ENCODE peak calls at places on chromosome 13, in six cellular contexts. H is progenitor cell of endocrine pancreas; N is psoas muscle; K is CD8-positive, alpha-beta T cell; J is uterus; X is gastrocnemius medialis. L is an unnamed sample.

GRCh38 chr13:107441279-107441678 is 774.1 kb downstream of the LIG4 start:
- DNase-seq in J (no peak), K (no peak), H (no peak), X (no peak), N (no peak), L (no peak)

GRCh38 chr13:106155411-106155810 is 380.1 kb downstream of the EFNB2 start:
- DNase-seq in K (no peak), H (no peak), N (no peak), J (no peak), X (no peak), L (no peak)

GRCh38 chr13:98267080-98267912 is 90.2 kb upstream of the RNF113B start:
- DNase-seq in J (no peak), X (no peak), N (no peak), K (no peak), H (no peak), L (peak)

GRCh38 chr13:99256709-99257108 is 1.5 kb downstream of the GPR18 start:
- DNase-seq in N (no peak), K (no peak), X (no peak), J (no peak), H (no peak), L (no peak)

GRCh38 chr13:85080726-85081125 is 718.5 kb downstream of the SLITRK6 start:
- DNase-seq in J (no peak), H (no peak), N (no peak), K (no peak), X (no peak), L (no peak)

GRCh38 chr13:113029487-113030258 is 60.7 kb downstream of the MCF2L start:
- DNase-seq in H (peak), K (peak), N (no peak), J (no peak), X (no peak), L (peak)

GRCh38 chr13:48258002-48258401 is 25.0 kb downstream of the ITM2B start:
- DNase-seq in K (no peak), H (no peak), N (no peak), X (no peak), J (no peak), L (no peak)

GRCh38 chr13:87274209-87274819 is 396.9 kb upstream of the SLITRK5 start:
- DNase-seq in N (no peak), H (peak), X (no peak), J (no peak), K (no peak), L (peak)

GRCh38 chr13:97911311-97912138 is 42.0 kb upstream of the IPO5 start:
- DNase-seq in K (no peak), N (no peak), X (no peak), H (no peak), J (no peak), L (peak)

GRCh38 chr13:32284927-32285632 is 30.1 kb downstream of the ZAR1L start:
- DNase-seq in H (no peak), J (peak), K (no peak), X (no peak), N (no peak), L (no peak)

GRCh38 chr13:112760440-112760839 is 70.6 kb downstream of the ATP11A start:
- DNase-seq in K (no peak), N (no peak), X (no peak), J (no peak), H (no peak), L (no peak)

GRCh38 chr13:93388701-93389100 is 162.1 kb downstream of the GPC6 start:
- DNase-seq in K (no peak), H (no peak), J (no peak), X (no peak), N (no peak), L (no peak)

GRCh38 chr13:33723365-33723764 is 94.6 kb upstream of the RFC3 start:
- DNase-seq in K (no peak), X (no peak), J (no peak), N (no peak), H (no peak), L (no peak)

GRCh38 chr13:38998739-38999138 is 8.1 kb upstream of the STOML3 start:
- DNase-seq in K (no peak), N (no peak), J (no peak), X (no peak), H (no peak), L (no peak)

GRCh38 chr13:96248103-96248502 is 158.2 kb downstream of the HS6ST3 start:
- DNase-seq in X (no peak), H (no peak), N (no peak), J (no peak), K (no peak), L (no peak)

GRCh38 chr13:113125506-113126264 is 3.1 kb downstream of the F10 start:
- DNase-seq in H (no peak), N (no peak), J (no peak), K (no peak), X (no peak), L (no peak)

GRCh38 chr13:53405616-53406015 is 377.0 kb downstream of the OLFM4 start:
- DNase-seq in N (no peak), J (no peak), X (no peak), H (peak), K (no peak), L (no peak)

GRCh38 chr13:77786888-77787287 is 89.4 kb downstream of the SLAIN1 start:
- DNase-seq in H (no peak), X (no peak), K (no peak), N (no peak), J (no peak), L (no peak)

GRCh38 chr13:73064991-73065390 is 6.2 kb downstream of the KLF5 start:
- DNase-seq in J (no peak), K (no peak), X (no peak), N (no peak), H (no peak), L (no peak)

GRCh38 chr13:97411894-97412460 is 22.0 kb upstream of the RAP2A start:
- DNase-seq in H (no peak), N (no peak), J (no peak), K (no peak), X (no peak), L (no peak)

GRCh38 chr13:32476021-32476731 is 48.2 kb upstream of the N4BP2L1 start:
- DNase-seq in K (no peak), J (no peak), H (no peak), N (no peak), X (no peak), L (no peak)

GRCh38 chr13:49148405-49148804 is 71.7 kb upstream of the MLNR start:
- DNase-seq in K (no peak), N (no peak), X (no peak), H (no peak), J (no peak), L (no peak)

GRCh38 chr13:110233181-110233641 is 73.7 kb downstream of the COL4A1 start:
- DNase-seq in K (no peak), H (no peak), X (peak), N (peak), J (peak), L (no peak)

GRCh38 chr13:95201814-95202521 is 99.3 kb downstream of the ABCC4 start:
- DNase-seq in K (no peak), X (no peak), J (no peak), N (no peak), H (no peak), L (no peak)

GRCh38 chr13:78958019-78958418 is 299.1 kb upstream of the OBI1 start:
- DNase-seq in J (no peak), N (no peak), H (no peak), K (no peak), X (no peak), L (no peak)

GRCh38 chr13:46905249-46905648 is 8.4 kb upstream of the HTR2A start:
- DNase-seq in K (no peak), X (no peak), H (no peak), J (no peak), N (no peak), L (no peak)

GRCh38 chr13:37225414-37226047 is 120.1 kb upstream of the CSNK1A1L start:
- DNase-seq in N (no peak), K (no peak), H (no peak), J (no peak), X (no peak), L (no peak)

GRCh38 chr13:24328145-24328544 is 18.8 kb downstream of the C1QTNF9 start:
- DNase-seq in K (no peak), X (no peak), J (no peak), N (no peak), H (no peak), L (no peak)

GRCh38 chr13:64553411-64554129 is 2676.6 kb downstream of the PCDH9 start:
- DNase-seq in H (no peak), X (no peak), N (no peak), K (no peak), J (no peak), L (no peak)

GRCh38 chr13:79128158-79128557 is 277.9 kb downstream of the RBM26 start:
- DNase-seq in X (no peak), N (no peak), J (no peak), H (no peak), K (no peak), L (no peak)

GRCh38 chr13:91347212-91347995 is at the start of gene MIR17HG:
- DNase-seq in N (peak), K (peak), X (peak), H (peak), J (peak), L (peak)
- TF ChIP-seq CTCF in N (no peak), K (no peak), X (no peak), H (no peak), J (peak), L (no peak)

DNA sequence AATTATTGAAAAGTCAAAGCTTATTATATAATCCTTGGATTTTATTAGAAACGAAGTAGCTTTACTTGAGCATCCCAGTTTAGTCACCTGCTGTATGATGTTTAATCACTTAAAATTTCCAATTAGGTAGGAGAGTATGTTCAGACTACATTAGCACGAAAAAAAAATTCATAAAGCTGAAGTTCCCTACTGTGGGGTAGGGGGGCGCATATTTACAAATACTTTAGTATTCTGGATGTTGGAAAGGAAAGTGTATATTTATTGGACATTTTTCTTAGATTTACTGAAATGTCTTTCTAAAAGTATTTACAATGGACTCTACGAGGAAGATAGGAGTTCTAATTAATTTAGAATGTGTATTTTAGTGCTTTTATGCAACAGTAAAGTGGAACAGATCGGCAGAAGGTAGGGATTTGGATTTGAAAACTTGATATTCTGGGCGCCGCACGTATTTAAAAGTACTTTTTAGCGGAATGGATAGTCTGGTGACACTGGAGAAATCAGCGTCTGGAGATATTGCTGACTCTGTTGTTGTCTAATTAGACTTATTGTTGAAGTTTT is 1.9 kb downstream of the CDK8 start:
- DNase-seq in K (no peak), X (no peak), H (no peak), J (no peak), N (no peak), L (no peak)
- TF ChIP-seq CTCF in K (peak), X (no peak), H (peak), J (no peak), N (no peak), L (peak)

GRCh38 chr13:50974268-50974667 is 64.7 kb downstream of the RNASEH2B start:
- DNase-seq in K (no peak), X (no peak), H (no peak), J (no peak), N (no peak), L (no peak)

DNA sequence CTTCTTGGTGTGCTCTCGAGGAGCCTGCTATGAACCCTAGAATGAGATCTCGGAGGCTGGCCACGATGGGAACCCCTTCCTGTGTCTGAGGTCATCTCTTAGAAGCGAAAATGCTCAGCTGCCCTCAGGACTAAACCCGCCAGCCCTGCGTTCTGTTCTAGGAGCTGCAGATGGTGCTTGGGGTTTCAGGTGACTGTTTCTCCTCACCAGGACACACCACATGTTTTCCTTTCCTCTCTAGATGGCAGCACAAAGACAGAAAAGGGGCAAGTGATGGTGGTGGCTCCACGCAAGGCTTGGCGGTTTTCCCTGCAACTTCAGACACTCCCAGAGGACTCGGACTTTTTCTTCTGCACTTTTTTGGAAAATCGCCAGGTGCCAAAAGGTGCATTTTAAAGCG is 60.1 kb downstream of the RNASEH2B start:
- DNase-seq in N (no peak), J (no peak), K (no peak), X (no peak), H (no peak), L (no peak)
- TF ChIP-seq CTCF in N (no peak), J (no peak), K (no peak), X (no peak), H (no peak), L (no peak)

GRCh38 chr13:76153239-76153638 is 517.1 kb downstream of the LMO7 start:
- DNase-seq in N (no peak), K (no peak), H (no peak), X (no peak), J (no peak), L (no peak)
- TF ChIP-seq CTCF in N (no peak), K (no peak), H (no peak), X (no peak), J (no peak), L (no peak)

L was measured in GM13977.